ENCODE peak calls at places on chromosomes 12 and 14, in four cellular contexts. One of them, this sample, is unnamed.

GRCh38 chr12:124286414-124286813 is 8.5 kb upstream of the RFLNA start:
- DNase-seq in G401: peak; percentile 27
- DNase-seq in EL: no peak
- DNase-seq in activated CD4-positive, alpha-beta T cell treated with anti-CD3 and anti-CD28 coated beads, Interleukin-2, amount 10 ng/mL, durations not matched to agents 7 days and 5 days: no peak
- DNase-seq in this sample: no peak

GRCh38 chr12:108382437-108382801 is 43.3 kb upstream of the CMKLR1 start:
- DNase-seq in activated CD4-positive, alpha-beta T cell treated with anti-CD3 and anti-CD28 coated beads, Interleukin-2, amount 10 ng/mL, durations not matched to agents 7 days and 5 days: no peak
- DNase-seq in EL: no peak
- DNase-seq in G401: no peak
- DNase-seq in this sample: no peak

GRCh38 chr12:53295891-53296219 is 513 bp downstream of the PFDN5 start:
- DNase-seq in G401: no peak
- DNase-seq in EL: no peak
- DNase-seq in activated CD4-positive, alpha-beta T cell treated with anti-CD3 and anti-CD28 coated beads, Interleukin-2, amount 10 ng/mL, durations not matched to agents 7 days and 5 days: no peak
- DNase-seq in this sample: no peak

GRCh38 chr12:26465419-26466097 is 270.2 kb downstream of the SSPN start:
- DNase-seq in G401: peak; percentile 37
- DNase-seq in EL: no peak
- DNase-seq in activated CD4-positive, alpha-beta T cell treated with anti-CD3 and anti-CD28 coated beads, Interleukin-2, amount 10 ng/mL, durations not matched to agents 7 days and 5 days: no peak
- DNase-seq in this sample: no peak

GRCh38 chr14:75399819-75400678 is 27.8 kb upstream of the JDP2 start:
- DNase-seq in activated CD4-positive, alpha-beta T cell treated with anti-CD3 and anti-CD28 coated beads, Interleukin-2, amount 10 ng/mL, durations not matched to agents 7 days and 5 days: no peak
- DNase-seq in G401: peak; percentile 10
- DNase-seq in EL: peak; percentile 52
- DNase-seq in this sample: no peak

GRCh38 chr12:121996945-121997612 is 24.6 kb upstream of the BCL7A start:
- DNase-seq in activated CD4-positive, alpha-beta T cell treated with anti-CD3 and anti-CD28 coated beads, Interleukin-2, amount 10 ng/mL, durations not matched to agents 7 days and 5 days: no peak
- DNase-seq in EL: peak; percentile 29
- DNase-seq in G401: no peak
- DNase-seq in this sample: no peak

GRCh38 chr14:93239869-93240677 is 33.0 kb downstream of the UBR7 start:
- DNase-seq in activated CD4-positive, alpha-beta T cell treated with anti-CD3 and anti-CD28 coated beads, Interleukin-2, amount 10 ng/mL, durations not matched to agents 7 days and 5 days: no peak
- DNase-seq in EL: peak; percentile 85
- DNase-seq in G401: no peak
- DNase-seq in this sample: no peak

GRCh38 chr12:26054383-26054782 is 70.5 kb downstream of the BHLHE41 start:
- DNase-seq in G401: no peak
- DNase-seq in EL: no peak
- DNase-seq in activated CD4-positive, alpha-beta T cell treated with anti-CD3 and anti-CD28 coated beads, Interleukin-2, amount 10 ng/mL, durations not matched to agents 7 days and 5 days: no peak
- DNase-seq in this sample: no peak

GRCh38 chr14:75315143-75315542 is 36.5 kb downstream of the FOS start:
- DNase-seq in activated CD4-positive, alpha-beta T cell treated with anti-CD3 and anti-CD28 coated beads, Interleukin-2, amount 10 ng/mL, durations not matched to agents 7 days and 5 days: no peak
- DNase-seq in EL: peak; percentile 48
- DNase-seq in G401: peak; percentile 45
- DNase-seq in this sample: no peak

GRCh38 chr12:106084048-106084671 is 54.6 kb downstream of the NUAK1 start:
- DNase-seq in activated CD4-positive, alpha-beta T cell treated with anti-CD3 and anti-CD28 coated beads, Interleukin-2, amount 10 ng/mL, durations not matched to agents 7 days and 5 days: no peak
- DNase-seq in EL: peak; percentile 95
- DNase-seq in G401: peak; percentile 44
- DNase-seq in this sample: no peak